ENCODE peak calls at places on chromosomes 6 and 20, in four cellular contexts. B, F, H and K are unnamed samples.

GRCh38 chr20:652611-653109 is 340 bp downstream of the SRXN1 start:
- DNase-seq in F (no peak), H (no peak), B (no peak), K (peak)

GRCh38 chr6:157107915-157108651 is 215.2 kb downstream of the TMEM242 start:
- DNase-seq in B (no peak), H (no peak), F (no peak), K (peak)

GRCh38 chr20:45993197-45993951 is 15.3 kb upstream of the MMP9 start:
- DNase-seq in F (no peak), B (no peak), H (peak), K (peak)

GRCh38 chr6:19754686-19755085 is 82.5 kb upstream of the ID4 start:
- DNase-seq in B (no peak), H (no peak), F (no peak), K (peak)

GRCh38 chr20:49868538-49868937 is 46.8 kb downstream of the SPATA2 start:
- DNase-seq in F (no peak), H (no peak), B (no peak), K (no peak)

GRCh38 chr6:169868458-169868857 is 117.0 kb downstream of the ERMARD start:
- DNase-seq in H (no peak), F (no peak), B (peak), K (no peak)

GRCh38 chr20:20521736-20522135 is 153.8 kb downstream of the INSM1 start:
- DNase-seq in B (no peak), F (no peak), H (no peak), K (no peak)

GRCh38 chr20:35404614-35405259 is 7.0 kb downstream of the UQCC1 start:
- DNase-seq in B (no peak), H (no peak), F (no peak), K (no peak)

GRCh38 chr20:16040742-16041141 is 532.5 kb downstream of the KIF16B start:
- DNase-seq in H (no peak), B (no peak), F (no peak), K (no peak)

GRCh38 chr6:51753635-51754034 is 333.8 kb downstream of the PKHD1 start:
- DNase-seq in H (no peak), B (peak), F (peak), K (peak)

GRCh38 chr6:29624520-29624961 is 8.4 kb downstream of the GABBR1 start:
- DNase-seq in H (no peak), B (no peak), F (no peak), K (no peak)

GRCh38 chr6:219019-219570 is 73.2 kb upstream of the DUSP22 start:
- DNase-seq in F (no peak), H (no peak), B (no peak), K (no peak)

GRCh38 chr6:2429032-2429431 is 183.6 kb upstream of the GMDS start:
- DNase-seq in B (no peak), H (no peak), F (no peak), K (no peak)

GRCh38 chr20:46423882-46424482 is 17.6 kb upstream of the ELMO2 start:
- DNase-seq in F (no peak), B (no peak), H (no peak), K (peak)

GRCh38 chr20:21339499-21339898 is 36.4 kb downstream of the XRN2 start:
- DNase-seq in H (no peak), F (no peak), B (no peak), K (peak)

GRCh38 chr6:117346142-117346930 is 79.4 kb downstream of the ROS1 start:
- DNase-seq in H (no peak), F (no peak), B (no peak), K (peak)

GRCh38 chr6:170225852-170226417 is 64.9 kb downstream of the DLL1 start:
- DNase-seq in B (no peak), H (no peak), F (no peak), K (peak)

GRCh38 chr6:56435326-56435725 is 187.9 kb upstream of the COL21A1 start:
- DNase-seq in B (no peak), F (no peak), H (no peak), K (no peak)

GRCh38 chr6:137820952-137821351 is 46.1 kb upstream of the TNFAIP3 start:
- DNase-seq in F (no peak), B (no peak), H (no peak), K (no peak)

DNA sequence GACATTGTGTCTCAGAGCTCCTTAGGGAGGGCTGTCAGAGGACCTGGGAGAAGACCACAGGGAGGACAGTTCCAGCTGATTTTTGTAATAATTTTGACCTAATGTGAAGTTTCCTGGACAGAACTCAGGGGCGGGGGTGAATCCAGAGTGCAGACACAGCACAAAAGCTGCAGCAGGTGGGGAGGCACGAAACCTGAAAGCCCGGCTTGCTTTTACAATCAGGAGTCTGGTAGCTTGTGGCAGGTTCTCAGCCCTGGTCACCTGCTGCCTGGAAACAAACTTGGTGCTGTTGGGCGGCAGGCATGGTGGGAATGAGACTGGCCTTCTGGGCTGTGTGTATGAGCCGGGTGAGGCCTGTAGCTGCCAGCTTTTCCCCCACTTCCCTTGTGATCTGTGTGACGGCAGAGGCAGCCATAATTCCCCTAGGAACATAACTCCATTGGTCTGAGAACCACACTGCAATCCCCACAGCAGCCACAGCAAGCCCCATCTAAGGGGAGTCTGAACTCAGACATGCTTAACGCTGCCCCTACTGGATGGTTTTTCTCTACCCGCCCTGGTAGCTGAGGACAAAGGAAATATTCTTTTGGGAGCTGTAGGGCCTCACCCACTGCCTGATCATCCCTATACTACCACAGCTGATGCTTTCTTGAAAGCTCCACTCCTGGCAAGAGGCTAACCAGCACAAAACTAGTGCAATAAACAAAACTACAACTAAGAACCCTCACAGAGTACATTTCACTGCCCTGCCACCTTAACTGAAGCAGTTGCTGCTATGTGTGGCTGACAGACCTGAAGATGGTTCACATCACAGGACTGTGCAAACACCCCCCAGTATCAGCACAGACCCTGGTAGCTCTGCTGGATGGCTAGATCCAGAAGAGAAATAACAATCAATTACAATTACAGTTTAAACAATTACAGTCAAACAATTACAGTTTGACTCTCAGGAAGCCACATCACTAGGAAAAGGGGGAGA is 1055.1 kb upstream of the GJE1 start:
- DNase-seq in H (peak), F (peak), B (no peak), K (peak)
- TF ChIP-seq CTCF in H (peak), F (peak), B (peak), K (no peak)

GRCh38 chr6:122612838-122613237 is 2.6 kb downstream of the PKIB start:
- DNase-seq in H (no peak), F (no peak), B (no peak), K (no peak)

GRCh38 chr6:122615409-122615808 is 5.2 kb downstream of the PKIB start:
- DNase-seq in F (no peak), B (no peak), H (no peak), K (no peak)

GRCh38 chr6:122610690-122611455 is 668 bp downstream of the PKIB start:
- DNase-seq in B (peak), H (peak), F (peak), K (peak)

GRCh38 chr6:122614303-122614702 is 4.1 kb downstream of the PKIB start:
- DNase-seq in F (no peak), B (no peak), H (no peak), K (no peak)

DNA sequence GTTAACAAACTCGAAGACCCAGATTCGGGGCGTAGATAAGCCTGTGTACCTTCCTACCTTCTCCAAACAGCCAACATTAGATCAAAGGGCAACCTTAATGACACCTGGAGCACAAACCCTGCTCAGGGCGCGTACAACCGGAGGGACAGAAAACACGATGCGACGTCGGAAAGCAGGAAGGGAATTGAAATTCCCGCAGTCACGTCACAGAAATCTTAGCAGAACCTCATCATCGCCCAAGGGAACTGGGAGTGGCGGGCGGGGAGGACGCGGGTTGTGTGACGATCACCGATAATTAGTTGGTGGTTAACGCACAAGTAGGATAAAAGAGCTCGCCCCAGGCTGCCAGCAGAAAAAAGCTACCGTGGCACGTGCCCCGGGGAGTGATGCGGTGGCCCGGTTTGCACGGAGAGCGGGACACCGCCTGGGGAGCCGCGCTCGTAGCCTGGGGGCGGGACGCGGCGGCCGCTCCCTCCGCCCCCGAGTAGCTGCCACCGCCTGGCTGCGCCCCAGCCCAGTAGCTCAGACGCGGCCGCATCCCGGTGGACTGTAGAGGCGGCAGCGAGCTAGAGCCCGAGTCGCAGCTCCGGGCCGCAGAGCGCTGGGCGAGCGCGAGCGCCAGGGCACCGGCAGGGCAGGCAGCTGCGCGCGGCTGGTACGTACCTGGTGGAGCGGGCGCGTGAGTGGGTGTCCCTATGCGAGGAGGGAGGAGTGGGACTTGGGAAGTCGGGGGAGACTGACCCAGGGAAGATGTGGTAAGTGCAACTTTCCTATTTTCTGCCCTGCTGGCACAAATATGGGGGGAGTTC is at the start of gene PKIB:
- DNase-seq in B (peak), F (peak), H (peak), K (peak)
- TF ChIP-seq CTCF in B (peak), F (no peak), H (peak), K (peak)

GRCh38 chr20:30286157-30286556 is 971.3 kb upstream of the DEFB115 start:
- DNase-seq in H (no peak), F (no peak), B (no peak), K (no peak)
- TF ChIP-seq CTCF in H (no peak), F (no peak), B (no peak), K (no peak)

DNA sequence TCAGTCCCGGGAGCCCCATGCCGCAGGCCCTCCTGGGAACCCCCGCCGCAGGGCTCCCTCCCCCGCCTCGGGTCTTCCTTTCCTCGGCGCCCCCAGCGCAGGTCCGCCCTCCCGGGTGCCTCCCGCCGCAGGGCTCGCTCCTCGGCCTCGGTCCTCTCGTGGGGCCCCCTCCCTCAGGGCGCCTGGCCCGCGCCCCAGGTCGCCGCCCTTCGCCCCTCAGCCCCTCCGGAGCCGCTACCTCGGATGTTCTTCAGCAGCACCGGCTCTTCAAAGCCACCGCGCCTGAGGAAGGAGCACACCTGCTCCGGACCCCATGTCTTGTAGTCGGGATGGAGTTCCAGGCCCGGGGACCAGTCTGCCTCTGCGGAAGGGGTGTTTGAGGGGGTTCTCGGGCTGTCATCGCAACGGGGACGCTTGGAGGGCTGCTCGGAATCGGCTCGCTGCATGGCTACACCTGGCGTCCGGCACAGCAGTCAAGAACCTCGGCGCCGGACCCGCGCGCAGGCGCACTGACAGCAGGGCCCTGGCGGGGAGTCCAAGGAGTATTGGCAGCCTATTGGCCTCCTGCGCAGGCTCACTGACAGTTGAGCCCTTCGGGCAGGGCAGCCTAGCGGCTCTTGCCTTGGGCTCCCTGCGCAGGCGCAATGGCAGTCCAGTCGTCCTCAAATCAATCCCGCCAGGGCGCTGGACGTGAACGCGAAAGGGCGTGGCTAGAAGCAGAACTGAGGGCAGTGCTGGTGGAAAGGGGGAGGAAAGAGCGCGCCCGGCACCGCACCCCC is at the start of gene SAMHD1:
- DNase-seq in H (peak), B (peak), F (peak), K (peak)
- TF ChIP-seq CTCF in H (no peak), B (peak), F (no peak), K (no peak)

GRCh38 chr6:161835426-161836029 is 561.7 kb upstream of the AGPAT4 start:
- DNase-seq in F (peak), B (no peak), H (no peak), K (no peak)
- TF ChIP-seq CTCF in F (no peak), B (no peak), H (no peak), K (no peak)

GRCh38 chr20:14051454-14051853 is 56.1 kb downstream of the MACROD2 start:
- DNase-seq in H (no peak), B (no peak), F (no peak), K (no peak)

GRCh38 chr20:14055127-14055742 is 59.9 kb downstream of the MACROD2 start:
- DNase-seq in B (no peak), H (peak), F (peak), K (peak)
- TF ChIP-seq CTCF in B (peak), H (peak), F (peak), K (peak)

DNA sequence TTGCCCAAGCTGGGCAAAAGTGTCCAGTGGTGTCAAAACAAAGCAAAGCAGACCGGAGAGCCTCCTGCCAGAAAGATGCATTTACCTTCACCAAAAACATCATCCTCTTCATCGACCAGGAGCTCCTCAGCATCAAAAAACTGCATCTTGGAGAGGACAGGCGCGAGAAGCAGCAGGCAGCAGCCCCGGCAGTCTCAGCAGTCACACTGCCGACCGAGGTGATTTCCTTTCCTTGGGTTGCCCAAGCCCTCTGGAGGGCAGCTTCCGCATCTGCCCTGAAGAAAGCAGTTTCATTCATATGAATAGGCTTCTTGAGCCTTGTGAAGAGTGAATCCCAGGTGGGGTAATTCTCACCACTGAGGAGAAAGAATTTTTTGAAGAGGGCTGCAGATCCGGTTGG is at the start of gene RIPOR2:
- DNase-seq in B (peak), H (no peak), F (peak), K (no peak)
- TF ChIP-seq CTCF in B (no peak), H (no peak), F (no peak), K (no peak)

DNA sequence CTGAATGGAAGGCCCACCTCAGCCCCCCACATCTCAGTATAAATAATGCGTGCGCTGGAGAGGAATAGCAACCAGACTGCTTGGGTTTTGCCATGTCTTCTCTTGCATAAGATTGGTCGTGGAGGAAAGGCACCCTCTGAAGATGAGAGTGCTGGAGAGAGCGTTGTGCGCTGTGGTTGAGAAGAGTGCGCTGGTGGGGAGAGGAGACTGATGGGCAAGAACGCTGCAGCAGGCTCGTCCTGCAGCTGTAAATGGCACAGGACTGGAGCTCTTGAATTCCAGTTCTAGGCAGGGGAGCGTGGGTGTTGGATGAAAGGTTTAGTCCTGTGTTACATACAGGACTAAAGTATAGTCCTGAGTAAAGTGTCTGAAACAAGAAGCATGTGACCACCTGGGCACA is 51.5 kb downstream of the RPRD1B start:
- DNase-seq in B (no peak), F (no peak), H (no peak), K (no peak)
- TF ChIP-seq CTCF in B (no peak), F (no peak), H (no peak), K (no peak)

GRCh38 chr20:38872491-38873049 is 53.6 kb upstream of the FAM83D start:
- DNase-seq in B (no peak), H (no peak), F (no peak), K (no peak)

GRCh38 chr20:38872036-38872435 is 54.2 kb upstream of the FAM83D start:
- DNase-seq in B (no peak), F (no peak), H (no peak), K (no peak)

GRCh38 chr20:38873050-38873581 is 53.1 kb upstream of the FAM83D start:
- DNase-seq in F (no peak), B (no peak), H (no peak), K (no peak)

GRCh38 chr20:38870733-38871559 is 55.3 kb upstream of the FAM83D start:
- DNase-seq in F (no peak), H (peak), B (no peak), K (peak)

GRCh38 chr20:38871560-38871953 is 54.7 kb upstream of the FAM83D start:
- DNase-seq in B (no peak), F (no peak), H (no peak), K (no peak)
- TF ChIP-seq CTCF in B (no peak), F (no peak), H (no peak), K (no peak)